ENCODE peak calls at places on chromosomes 2 and 18, in eight cellular contexts. One of them, this sample, is unnamed.

GRCh38 chr2:109521233-109521632 is 92.5 kb downstream of the SEPTIN10 start:
- DNase-seq in neural progenitor cell: no peak
- DNase-seq in hepatocyte: no peak
- DNase-seq in MM.1S: no peak
- DNase-seq in PC-3: no peak
- DNase-seq in SK-N-SH: no peak
- DNase-seq in OCI-LY7: no peak
- DNase-seq in HCT116: no peak
- DNase-seq in this sample: no peak

GRCh38 chr2:70496819-70497218 is 56.8 kb downstream of the TGFA start:
- DNase-seq in OCI-LY7: no peak
- DNase-seq in hepatocyte: no peak
- DNase-seq in SK-N-SH: no peak
- DNase-seq in HCT116: no peak
- DNase-seq in PC-3: peak
- DNase-seq in MM.1S: no peak
- DNase-seq in neural progenitor cell: no peak
- DNase-seq in this sample: no peak

GRCh38 chr2:144545787-144546186 is 25.9 kb upstream of the ZEB2 start:
- DNase-seq in PC-3: no peak
- DNase-seq in neural progenitor cell: no peak
- DNase-seq in hepatocyte: no peak
- DNase-seq in SK-N-SH: no peak
- DNase-seq in MM.1S: no peak
- DNase-seq in OCI-LY7: no peak
- DNase-seq in HCT116: no peak
- DNase-seq in this sample: no peak

GRCh38 chr2:84807063-84807485 is 73.8 kb downstream of the TRABD2A start:
- DNase-seq in hepatocyte: peak
- DNase-seq in MM.1S: no peak
- DNase-seq in OCI-LY7: no peak
- DNase-seq in PC-3: peak
- DNase-seq in SK-N-SH: no peak
- DNase-seq in HCT116: peak
- DNase-seq in neural progenitor cell: no peak
- DNase-seq in this sample: no peak

GRCh38 chr2:151978709-151979108 is 120.1 kb downstream of the CACNB4 start:
- DNase-seq in SK-N-SH: no peak
- DNase-seq in HCT116: no peak
- DNase-seq in PC-3: no peak
- DNase-seq in hepatocyte: no peak
- DNase-seq in MM.1S: no peak
- DNase-seq in neural progenitor cell: no peak
- DNase-seq in OCI-LY7: no peak
- DNase-seq in this sample: no peak

GRCh38 chr2:109457811-109458210 is 156.0 kb downstream of the SEPTIN10 start:
- DNase-seq in PC-3: no peak
- DNase-seq in HCT116: peak
- DNase-seq in OCI-LY7: no peak
- DNase-seq in SK-N-SH: no peak
- DNase-seq in neural progenitor cell: no peak
- DNase-seq in MM.1S: no peak
- DNase-seq in hepatocyte: no peak
- DNase-seq in this sample: peak

GRCh38 chr2:68284896-68285295 is 32.6 kb upstream of the PPP3R1 start:
- DNase-seq in MM.1S: no peak
- DNase-seq in neural progenitor cell: no peak
- DNase-seq in hepatocyte: peak
- DNase-seq in SK-N-SH: peak
- DNase-seq in HCT116: no peak
- DNase-seq in OCI-LY7: no peak
- DNase-seq in PC-3: no peak
- DNase-seq in this sample: no peak

GRCh38 chr18:53115876-53116585 is 776.0 kb downstream of the DCC start:
- DNase-seq in PC-3: no peak
- DNase-seq in OCI-LY7: no peak
- DNase-seq in HCT116: no peak
- DNase-seq in neural progenitor cell: no peak
- DNase-seq in SK-N-SH: no peak
- DNase-seq in MM.1S: no peak
- DNase-seq in hepatocyte: no peak
- DNase-seq in this sample: no peak

GRCh38 chr2:222722327-222722946 is 51.0 kb downstream of the MOGAT1 start:
- DNase-seq in hepatocyte: no peak
- DNase-seq in PC-3: no peak
- DNase-seq in HCT116: no peak
- DNase-seq in SK-N-SH: no peak
- DNase-seq in MM.1S: peak
- DNase-seq in neural progenitor cell: no peak
- DNase-seq in OCI-LY7: peak
- DNase-seq in this sample: no peak

GRCh38 chr2:88932677-88933076 is 241.2 kb downstream of the RPIA start:
- DNase-seq in OCI-LY7: no peak
- DNase-seq in hepatocyte: no peak
- DNase-seq in HCT116: no peak
- DNase-seq in neural progenitor cell: no peak
- DNase-seq in PC-3: no peak
- DNase-seq in MM.1S: no peak
- DNase-seq in SK-N-SH: no peak
- DNase-seq in this sample: no peak

GRCh38 chr2:85326946-85327756 is 638 bp downstream of the TGOLN2 start:
- DNase-seq in MM.1S: peak
- DNase-seq in SK-N-SH: no peak
- DNase-seq in OCI-LY7: peak
- DNase-seq in PC-3: peak
- DNase-seq in HCT116: no peak
- DNase-seq in neural progenitor cell: peak
- DNase-seq in hepatocyte: peak
- DNase-seq in this sample: peak

GRCh38 chr2:182377467-182377866 is 49.4 kb downstream of the PDE1A start:
- DNase-seq in PC-3: peak
- DNase-seq in hepatocyte: no peak
- DNase-seq in OCI-LY7: no peak
- DNase-seq in MM.1S: no peak
- DNase-seq in SK-N-SH: no peak
- DNase-seq in neural progenitor cell: no peak
- DNase-seq in HCT116: no peak
- DNase-seq in this sample: no peak

GRCh38 chr2:182375862-182376261 is 51.0 kb downstream of the PDE1A start:
- DNase-seq in HCT116: no peak
- DNase-seq in hepatocyte: no peak
- DNase-seq in MM.1S: no peak
- DNase-seq in SK-N-SH: no peak
- DNase-seq in OCI-LY7: no peak
- DNase-seq in neural progenitor cell: no peak
- DNase-seq in PC-3: no peak
- DNase-seq in this sample: no peak

GRCh38 chr2:182381225-182381624 is 45.6 kb downstream of the PDE1A start:
- DNase-seq in MM.1S: no peak
- DNase-seq in hepatocyte: no peak
- DNase-seq in OCI-LY7: no peak
- DNase-seq in neural progenitor cell: no peak
- DNase-seq in SK-N-SH: no peak
- DNase-seq in HCT116: no peak
- DNase-seq in PC-3: no peak
- DNase-seq in this sample: no peak

GRCh38 chr2:182379235-182379634 is 47.6 kb downstream of the PDE1A start:
- DNase-seq in hepatocyte: peak
- DNase-seq in OCI-LY7: no peak
- DNase-seq in neural progenitor cell: no peak
- DNase-seq in SK-N-SH: peak
- DNase-seq in MM.1S: no peak
- DNase-seq in HCT116: no peak
- DNase-seq in PC-3: no peak
- DNase-seq in this sample: no peak

DNA sequence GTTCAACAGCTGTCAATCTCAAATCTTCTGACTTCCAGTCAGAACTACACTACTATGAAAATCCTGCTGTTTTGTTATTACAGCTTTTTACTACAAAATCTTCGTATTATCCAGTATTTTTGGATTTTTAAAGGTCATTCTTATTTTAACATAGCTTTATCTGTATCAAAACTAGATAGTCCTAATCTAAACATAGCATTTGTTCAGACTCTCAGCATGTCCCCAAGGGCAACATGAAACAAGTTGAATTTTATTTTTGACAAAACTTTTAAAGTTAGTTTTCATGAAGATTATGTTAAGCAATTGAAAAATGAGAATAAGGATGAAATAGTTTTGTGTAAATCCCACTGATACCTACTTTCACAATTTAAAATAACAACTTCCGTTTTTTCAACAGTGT is 48.1 kb downstream of the PDE1A start:
- DNase-seq in neural progenitor cell: no peak
- DNase-seq in hepatocyte: no peak
- DNase-seq in MM.1S: no peak
- DNase-seq in SK-N-SH: no peak
- DNase-seq in OCI-LY7: no peak
- DNase-seq in PC-3: no peak
- DNase-seq in HCT116: no peak
- DNase-seq in this sample: no peak
- H3K4me2 ChIP-seq in neural progenitor cell: no peak
- H3K4me2 ChIP-seq in hepatocyte: no peak
- H3K4me2 ChIP-seq in MM.1S: no peak
- H3K4me2 ChIP-seq in SK-N-SH: no peak
- H3K4me2 ChIP-seq in OCI-LY7: no peak
- H3K4me2 ChIP-seq in PC-3: no peak
- H3K4me2 ChIP-seq in HCT116: no peak
- H3K4me2 ChIP-seq in this sample: no peak

DNA sequence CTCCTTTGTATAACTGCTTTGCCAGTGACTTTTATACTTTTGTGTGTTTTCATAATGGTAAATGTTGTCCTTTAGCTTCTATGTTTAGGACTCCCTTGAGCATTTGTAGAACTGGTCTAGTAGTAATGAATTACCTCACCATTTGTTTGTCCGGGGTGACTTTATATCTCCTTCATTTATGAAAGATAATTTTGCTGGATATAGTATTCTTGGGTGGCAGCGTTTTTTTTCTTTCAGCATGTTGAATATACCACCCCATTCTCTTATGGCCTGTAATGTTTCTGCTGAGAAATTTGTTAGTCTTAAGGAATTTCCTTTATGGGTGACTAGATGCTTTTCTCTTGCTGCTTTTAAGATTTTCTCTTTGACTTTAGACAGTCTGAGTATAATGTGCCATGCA is 56.0 kb downstream of the GPC1 start:
- DNase-seq in OCI-LY7: no peak
- DNase-seq in hepatocyte: no peak
- DNase-seq in HCT116: no peak
- DNase-seq in MM.1S: no peak
- DNase-seq in neural progenitor cell: no peak
- DNase-seq in PC-3: no peak
- DNase-seq in SK-N-SH: no peak
- DNase-seq in this sample: no peak
- TF ChIP-seq CTCF in OCI-LY7: no peak
- TF ChIP-seq CTCF in hepatocyte: no peak
- TF ChIP-seq CTCF in HCT116: no peak
- TF ChIP-seq CTCF in MM.1S: no peak
- TF ChIP-seq CTCF in neural progenitor cell: no peak
- TF ChIP-seq CTCF in PC-3: no peak
- TF ChIP-seq CTCF in SK-N-SH: no peak
- TF ChIP-seq CTCF in this sample: no peak

DNA sequence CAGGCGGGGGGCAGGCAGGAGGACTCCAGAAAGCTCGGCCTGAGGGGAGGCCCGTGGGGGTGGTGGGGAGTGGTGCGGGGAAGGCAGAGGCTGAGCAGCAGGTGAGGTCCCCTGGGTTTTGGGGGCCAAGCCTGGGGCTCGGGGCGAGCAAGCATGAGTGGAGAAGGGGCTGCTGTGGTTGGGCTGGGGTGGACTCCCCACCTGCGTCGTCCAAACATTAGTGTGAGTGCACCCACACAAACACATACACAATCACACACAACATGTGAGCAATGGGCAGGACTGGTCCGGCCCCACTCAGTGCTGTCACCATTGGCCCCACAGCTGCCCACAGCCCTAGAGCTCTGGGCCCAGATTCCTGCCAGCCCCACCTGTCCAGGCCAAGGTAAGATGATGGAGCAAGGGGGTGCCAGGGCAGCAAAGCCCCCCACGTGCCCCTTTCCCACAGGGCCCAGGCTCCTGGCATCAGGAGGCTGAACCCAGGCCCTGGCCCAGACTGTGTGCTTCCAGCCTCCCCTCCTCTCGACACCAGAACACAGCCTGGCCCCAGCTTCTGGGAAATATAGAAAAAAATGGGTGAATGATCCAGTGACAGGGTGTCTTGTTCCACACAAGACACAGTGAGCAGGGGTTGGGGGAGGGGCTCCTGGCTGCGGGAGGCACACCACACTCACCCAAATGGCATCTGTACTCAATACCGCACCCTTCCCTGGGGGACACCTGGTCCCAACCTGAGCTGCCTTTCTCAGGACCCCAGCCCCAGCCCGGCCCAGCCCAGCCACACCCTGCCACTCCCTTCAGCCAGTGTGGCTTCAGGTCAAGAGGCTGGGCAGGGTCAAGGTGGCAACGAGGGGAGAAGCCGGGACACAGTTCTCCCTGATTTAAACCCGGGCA is 463 bp upstream of the ALPP start:
- DNase-seq in PC-3: peak
- DNase-seq in hepatocyte: no peak
- DNase-seq in neural progenitor cell: no peak
- DNase-seq in SK-N-SH: no peak
- DNase-seq in OCI-LY7: no peak
- DNase-seq in HCT116: no peak
- DNase-seq in MM.1S: no peak
- DNase-seq in this sample: no peak
- TF ChIP-seq EZH2phosphoT487 in PC-3: no peak
- TF ChIP-seq EZH2phosphoT487 in hepatocyte: no peak
- TF ChIP-seq EZH2phosphoT487 in neural progenitor cell: no peak
- TF ChIP-seq EZH2phosphoT487 in SK-N-SH: no peak
- TF ChIP-seq EZH2phosphoT487 in OCI-LY7: no peak
- TF ChIP-seq EZH2phosphoT487 in HCT116: no peak
- TF ChIP-seq EZH2phosphoT487 in MM.1S: no peak
- TF ChIP-seq EZH2phosphoT487 in this sample: no peak

GRCh38 chr2:160584972-160585494 is 91.4 kb upstream of the RBMS1 start:
- DNase-seq in hepatocyte: no peak
- DNase-seq in SK-N-SH: no peak
- DNase-seq in neural progenitor cell: no peak
- DNase-seq in MM.1S: no peak
- DNase-seq in HCT116: no peak
- DNase-seq in OCI-LY7: no peak
- DNase-seq in PC-3: no peak
- DNase-seq in this sample: no peak

GRCh38 chr2:160581448-160581847 is 87.8 kb upstream of the RBMS1 start:
- DNase-seq in MM.1S: no peak
- DNase-seq in HCT116: no peak
- DNase-seq in OCI-LY7: no peak
- DNase-seq in SK-N-SH: no peak
- DNase-seq in hepatocyte: no peak
- DNase-seq in neural progenitor cell: peak
- DNase-seq in PC-3: no peak
- DNase-seq in this sample: peak

GRCh38 chr2:160583823-160584537 is 90.4 kb upstream of the RBMS1 start:
- DNase-seq in OCI-LY7: no peak
- DNase-seq in HCT116: no peak
- DNase-seq in MM.1S: no peak
- DNase-seq in SK-N-SH: no peak
- DNase-seq in PC-3: no peak
- DNase-seq in hepatocyte: no peak
- DNase-seq in neural progenitor cell: no peak
- DNase-seq in this sample: peak

GRCh38 chr2:160582481-160583161 is 89.0 kb upstream of the RBMS1 start:
- DNase-seq in HCT116: no peak
- DNase-seq in hepatocyte: peak
- DNase-seq in MM.1S: no peak
- DNase-seq in SK-N-SH: no peak
- DNase-seq in neural progenitor cell: peak
- DNase-seq in PC-3: peak
- DNase-seq in OCI-LY7: no peak
- DNase-seq in this sample: peak

GRCh38 chr2:160583162-160583522 is 89.5 kb upstream of the RBMS1 start:
- DNase-seq in HCT116: no peak
- DNase-seq in PC-3: peak
- DNase-seq in neural progenitor cell: peak
- DNase-seq in SK-N-SH: no peak
- DNase-seq in hepatocyte: no peak
- DNase-seq in MM.1S: no peak
- DNase-seq in OCI-LY7: no peak
- DNase-seq in this sample: no peak
- H3K4me2 ChIP-seq in HCT116: no peak
- H3K4me2 ChIP-seq in PC-3: peak
- H3K4me2 ChIP-seq in neural progenitor cell: peak
- H3K4me2 ChIP-seq in SK-N-SH: peak
- H3K4me2 ChIP-seq in hepatocyte: peak
- H3K4me2 ChIP-seq in MM.1S: no peak
- H3K4me2 ChIP-seq in OCI-LY7: no peak
- H3K4me2 ChIP-seq in this sample: peak

This sample was measured in GM23338.